ENCODE peak calls at places on chromosomes 3 and 15, in nine cellular contexts. D is GM23338, F is fibroblast of mammary gland, H is bronchial epithelial cell, W is lower leg skin, Y is progenitor cell of endocrine pancreas, J is GM13976, N is AG09319, A is HS-27A. O is an unnamed sample.

GRCh38 chr3:150135321-150135721 is 164.6 kb upstream of the PFN2 start:
- DNase-seq in D (no peak), F (peak), H (no peak), W (peak), Y (no peak), J (no peak), N (no peak), A (no peak), O (no peak)

GRCh38 chr15:78810377-78811123 is 714 bp downstream of the ADAMTS7 start:
- DNase-seq in D (peak), F (peak), H (no peak), W (no peak), Y (peak), J (peak), N (no peak), A (no peak), O (no peak)

GRCh38 chr15:79282371-79283251 is at the start of gene ANKRD34C:
- DNase-seq in D (peak), F (no peak), H (no peak), W (no peak), Y (no peak), J (peak), N (no peak), A (no peak), O (no peak)

GRCh38 chr15:89112341-89112971 is 24.2 kb downstream of the ABHD2 start:
- DNase-seq in D (no peak), F (peak), H (no peak), W (no peak), Y (no peak), J (peak), N (no peak), A (no peak), O (no peak)

GRCh38 chr3:48194446-48195071 is 6.3 kb upstream of the CDC25A start:
- DNase-seq in D (peak), F (peak), H (peak), W (peak), Y (peak), J (peak), N (no peak), A (peak), O (peak)

GRCh38 chr3:50221051-50221412 is 15.0 kb upstream of the GNAI2 start:
- DNase-seq in D (no peak), F (no peak), H (no peak), W (no peak), Y (no peak), J (no peak), N (no peak), A (no peak), O (no peak)

GRCh38 chr3:172303181-172303580 is 145.1 kb downstream of the GHSR start:
- DNase-seq in D (no peak), F (peak), H (no peak), W (no peak), Y (no peak), J (no peak), N (no peak), A (no peak), O (no peak)

GRCh38 chr3:127002195-127003174 is 19.6 kb downstream of the PLXNA1 start:
- DNase-seq in D (peak), F (peak), H (peak), W (peak), Y (peak), J (no peak), N (peak), A (peak), O (no peak)

GRCh38 chr3:155029941-155030340 is 50.2 kb upstream of the MME start:
- DNase-seq in D (no peak), F (no peak), H (no peak), W (no peak), Y (no peak), J (no peak), N (no peak), A (no peak), O (no peak)

GRCh38 chr15:64686130-64686735 is 89.2 kb downstream of the RBPMS2 start:
- DNase-seq in D (peak), F (peak), H (peak), W (no peak), Y (no peak), J (peak), N (no peak), A (no peak), O (no peak)

GRCh38 chr15:23869391-23869790 is 182.3 kb upstream of the NDN start:
- DNase-seq in D (peak), F (no peak), H (peak), W (no peak), Y (peak), J (no peak), N (no peak), A (no peak), O (no peak)

GRCh38 chr3:133489466-133490085 is 83.9 kb upstream of the CDV3 start:
- DNase-seq in D (peak), F (peak), H (peak), W (no peak), Y (no peak), J (no peak), N (no peak), A (no peak), O (no peak)

GRCh38 chr3:16824085-16824696 is 60.6 kb upstream of the PLCL2 start:
- DNase-seq in D (no peak), F (no peak), H (no peak), W (no peak), Y (no peak), J (no peak), N (no peak), A (no peak), O (no peak)

O was measured in SK-N-MC.